ENCODE peak calls at places on chromosomes 11 and 22, in seven cellular contexts. U is CD4-positive, alpha-beta memory T cell; W is osteoblast; Z is GM23248; J is HCT116; Y is neural progenitor cell; V is heart left ventricle. O is an unnamed sample. For H3K4me1, the result is how much of the 10 kb centered on the place peaks cover.

GRCh38 chr11:70467196-70468085 is 69.1 kb downstream of the CTTN start:
- DNase-seq in U (no peak), W (peak), Z (peak), J (peak), Y (peak), V (peak), O (peak)

GRCh38 chr11:61022311-61023085 is 51.0 kb downstream of the CD6 start:
- DNase-seq in U (peak), W (peak), Z (no peak), J (no peak), Y (no peak), V (no peak), O (no peak)

GRCh38 chr22:31474743-31475142 is 14.9 kb downstream of the EIF4ENIF1 start:
- DNase-seq in U (no peak), W (peak), Z (peak), J (no peak), Y (no peak), V (no peak), O (no peak)

GRCh38 chr11:66334605-66335442 is 1.4 kb downstream of the RIN1 start:
- DNase-seq in U (no peak), W (peak), Z (no peak), J (no peak), Y (no peak), V (peak), O (no peak)

GRCh38 chr22:43988960-43989359 is 33.7 kb downstream of the SAMM50 start:
- DNase-seq in U (no peak), W (no peak), Z (no peak), J (no peak), Y (no peak), V (no peak), O (no peak)

GRCh38 chr11:122215244-122215992 is 99.4 kb upstream of the BLID start:
- DNase-seq in U (no peak), W (peak), Z (peak), J (peak), Y (peak), V (peak), O (peak)

GRCh38 chr11:74025467-74026166 is 16.7 kb upstream of the UCP3 start:
- DNase-seq in U (no peak), W (no peak), Z (peak), J (no peak), Y (no peak), V (no peak), O (no peak)

GRCh38 chr11:3223932-3224729 is 5.5 kb upstream of the MRGPRG start:
- DNase-seq in U (no peak), W (peak), Z (no peak), J (no peak), Y (peak), V (no peak), O (no peak)

GRCh38 chr11:72373163-72373562 is 61.2 kb downstream of the CLPB start:
- DNase-seq in U (no peak), W (no peak), Z (no peak), J (no peak), Y (no peak), V (no peak), O (no peak)

GRCh38 chr22:22556995-22557925 is 1.8 kb downstream of the PRAME start:
- DNase-seq in U (no peak), W (peak), Z (peak), J (no peak), Y (no peak), V (no peak), O (no peak)

GRCh38 chr11:68652683-68653156 is 31.6 kb upstream of the GAL start:
- DNase-seq in U (no peak), W (no peak), Z (no peak), J (no peak), Y (no peak), V (no peak), O (no peak)

GRCh38 chr11:103624708-103625623 is 411.5 kb upstream of the DDI1 start:
- DNase-seq in U (no peak), W (peak), Z (peak), J (no peak), Y (no peak), V (no peak), O (peak)

GRCh38 chr22:48236261-48236660 is 1473.8 kb downstream of the TBC1D22A start:
- DNase-seq in U (no peak), W (no peak), Z (no peak), J (no peak), Y (no peak), V (no peak), O (no peak)

GRCh38 chr11:18463439-18463838 is 7.8 kb downstream of the LDHAL6A start:
- DNase-seq in U (no peak), W (no peak), Z (no peak), J (no peak), Y (no peak), V (no peak), O (no peak)

GRCh38 chr11:102449651-102450570 is 2.7 kb downstream of the TMEM123 start:
- DNase-seq in U (no peak), W (no peak), Z (no peak), J (no peak), Y (peak), V (no peak), O (no peak)

GRCh38 chr11:57588038-57588710 is 9.3 kb upstream of the SERPING1 start:
- DNase-seq in U (no peak), W (no peak), Z (no peak), J (no peak), Y (no peak), V (no peak), O (no peak)

GRCh38 chr11:12218909-12219308 is 108.5 kb downstream of the MICAL2 start:
- DNase-seq in U (no peak), W (no peak), Z (no peak), J (no peak), Y (no peak), V (no peak), O (no peak)
- H3K4me1 ChIP-seq in U (under half), W (under half), Z (under half), J (under half), Y (under half), V (half or more), O (under half)

GRCh38 chr11:75780888-75781287 is 12.3 kb downstream of the DGAT2 start:
- DNase-seq in U (no peak), W (peak), Z (no peak), J (no peak), Y (no peak), V (no peak), O (no peak)

GRCh38 chr11:75782540-75783263 is 14.1 kb downstream of the DGAT2 start:
- DNase-seq in U (no peak), W (peak), Z (no peak), J (no peak), Y (no peak), V (no peak), O (no peak)

GRCh38 chr11:75781296-75781695 is 12.7 kb downstream of the DGAT2 start:
- DNase-seq in U (no peak), W (no peak), Z (no peak), J (no peak), Y (no peak), V (no peak), O (no peak)

GRCh38 chr11:75783416-75784084 is 15.0 kb downstream of the DGAT2 start:
- DNase-seq in U (no peak), W (peak), Z (no peak), J (no peak), Y (no peak), V (no peak), O (no peak)

DNA sequence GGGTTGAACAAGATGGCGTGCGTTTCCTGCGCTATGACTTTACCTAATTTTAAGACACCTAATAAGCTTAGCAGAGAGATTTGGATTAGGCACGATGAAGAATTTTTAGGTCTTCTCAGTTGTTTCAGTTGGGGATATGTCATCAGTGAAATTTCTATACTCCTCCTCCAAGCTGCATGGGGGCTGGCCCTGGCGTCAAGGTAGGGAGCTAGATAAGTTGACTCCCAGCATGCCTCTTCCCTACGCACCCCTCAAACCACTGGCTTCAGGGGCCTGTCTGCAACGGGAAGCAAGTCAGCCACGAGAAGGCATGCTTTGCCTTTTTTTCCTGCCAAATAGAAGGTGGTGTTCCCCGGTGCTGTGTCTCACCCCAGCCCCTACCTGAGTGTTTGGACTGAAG is 13.3 kb downstream of the DGAT2 start:
- DNase-seq in U (no peak), W (peak), Z (no peak), J (no peak), Y (no peak), V (no peak), O (no peak)
- H3K4me1 ChIP-seq in U (under half), W (under half), Z (under half), J (under half), Y (under half), V (under half), O (under half)

DNA sequence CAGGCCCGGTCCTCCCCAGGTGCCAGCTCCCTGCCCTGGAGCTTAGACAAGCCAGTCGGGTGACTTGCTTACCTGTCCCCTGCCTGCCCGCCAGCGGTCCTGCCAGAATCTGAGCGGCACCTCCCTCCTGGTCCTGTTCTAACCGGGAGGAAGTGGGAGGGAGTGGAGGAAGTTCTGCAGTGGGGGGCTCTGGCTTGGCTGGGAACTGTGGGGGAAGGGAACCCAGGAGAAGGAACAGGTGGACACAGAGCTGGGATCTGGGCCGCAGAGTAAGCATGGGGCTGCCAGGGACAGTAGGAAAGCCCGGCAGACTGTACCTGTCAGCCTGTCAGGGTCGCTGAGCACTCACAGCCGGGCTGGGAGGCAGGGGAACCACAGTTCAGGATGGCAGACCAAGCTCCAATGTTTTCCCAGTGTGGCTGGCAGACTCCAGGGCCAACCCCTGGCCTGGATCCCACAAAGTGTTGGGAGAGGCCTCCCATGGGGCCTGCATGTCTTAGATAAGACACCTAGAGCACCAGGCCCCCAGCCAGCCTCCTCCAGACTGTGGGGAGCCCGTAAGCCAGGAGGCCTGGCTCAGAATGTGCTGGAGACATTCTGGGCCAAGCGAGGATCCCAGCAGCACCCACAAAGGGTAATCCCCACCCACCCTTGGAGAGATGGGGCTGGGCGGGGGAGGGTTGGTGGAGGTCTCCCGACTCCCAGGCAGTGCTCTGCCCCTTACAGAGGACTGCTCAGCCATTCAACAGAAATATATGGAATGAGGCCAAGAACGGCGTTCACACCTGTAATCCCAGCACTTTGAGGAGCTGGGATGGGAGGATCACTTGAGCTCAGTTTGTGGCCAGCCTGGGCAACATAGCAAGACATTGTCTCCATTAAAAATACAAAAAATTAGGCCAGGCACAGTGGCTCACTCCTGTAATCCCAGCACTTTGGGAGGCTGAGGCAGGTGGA is 2.3 kb downstream of the CYB5R3 start:
- DNase-seq in U (no peak), W (peak), Z (peak), J (no peak), Y (no peak), V (peak), O (no peak)
- H3K4me1 ChIP-seq in U (half or more), W (under half), Z (under half), J (under half), Y (under half), V (half or more), O (under half)

GRCh38 chr22:30296324-30296723 is 7.0 kb upstream of the CASTOR1 start:
- DNase-seq in U (no peak), W (peak), Z (no peak), J (no peak), Y (no peak), V (no peak), O (no peak)

GRCh38 chr22:30296851-30297250 is 7.5 kb upstream of the CASTOR1 start:
- DNase-seq in U (no peak), W (no peak), Z (no peak), J (no peak), Y (no peak), V (no peak), O (no peak)

GRCh38 chr22:30299322-30299721 is 10.0 kb upstream of the CASTOR1 start:
- DNase-seq in U (peak), W (no peak), Z (no peak), J (no peak), Y (no peak), V (no peak), O (no peak)

GRCh38 chr22:30297276-30298004 is 8.1 kb upstream of the CASTOR1 start:
- DNase-seq in U (peak), W (peak), Z (no peak), J (no peak), Y (no peak), V (no peak), O (no peak)

GRCh38 chr22:30298005-30298701 is 8.8 kb upstream of the CASTOR1 start:
- DNase-seq in U (peak), W (peak), Z (no peak), J (no peak), Y (no peak), V (no peak), O (no peak)
- H3K4me1 ChIP-seq in U (half or more), W (under half), Z (under half), J (under half), Y (under half), V (under half), O (under half)

DNA sequence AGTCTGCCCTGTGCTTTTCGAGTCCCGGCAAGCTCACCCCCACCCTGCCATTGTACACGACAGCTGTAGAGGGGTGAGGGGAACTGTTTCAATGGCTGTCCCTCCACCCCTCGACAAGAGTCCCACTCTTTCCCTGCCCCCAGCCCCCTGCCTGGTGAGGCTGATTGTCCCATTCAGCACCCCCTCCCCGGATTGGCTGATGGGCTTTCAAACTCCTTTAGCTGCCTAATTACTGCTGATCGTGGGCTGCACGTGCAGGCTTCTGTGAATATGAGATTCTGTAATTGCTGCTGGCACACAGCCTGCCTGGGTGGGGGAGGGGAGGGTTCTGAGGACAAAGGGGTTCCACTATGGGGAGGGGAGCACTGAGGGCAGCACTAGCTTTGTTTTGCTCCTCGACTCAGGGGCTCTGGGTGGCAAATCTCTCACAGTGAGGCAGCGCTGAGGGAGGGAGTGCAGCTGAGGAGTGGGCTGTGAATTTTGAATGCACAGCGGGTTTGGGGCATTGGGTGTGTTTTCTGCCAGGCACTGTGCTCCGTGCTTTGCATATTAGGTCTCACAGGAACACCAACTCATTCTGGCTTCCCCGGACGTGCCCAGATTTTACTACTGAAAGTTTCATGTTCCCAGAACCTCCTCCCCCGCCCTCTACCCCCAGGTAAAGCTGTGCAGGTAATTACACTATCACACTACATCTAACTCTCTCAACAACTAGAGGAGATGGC is 42.5 kb upstream of the ACCSL start:
- DNase-seq in U (no peak), W (no peak), Z (no peak), J (no peak), Y (peak), V (no peak), O (peak)
- H3K4me1 ChIP-seq in U (under half), W (under half), Z (under half), J (under half), Y (under half), V (under half), O (under half)

O was measured in HAP-1.